ENCODE peak calls at places on chromosomes 6 and 20, in four cellular contexts. L is ovary, D is caudate nucleus, R is SJCRH30. U is an unnamed sample.

GRCh38 chr6:389622-390021 is 1.9 kb upstream of the IRF4 start:
- DNase-seq in L (no peak), D (no peak), R (no peak), U (no peak)

GRCh38 chr20:14832630-14833029 is 495.2 kb upstream of the FLRT3 start:
- DNase-seq in L (no peak), D (no peak), R (no peak), U (no peak)

GRCh38 chr20:62308102-62308822 is 5.5 kb downstream of the ADRM1 start:
- DNase-seq in L (no peak), D (no peak), R (no peak), U (peak)

GRCh38 chr20:12173333-12173732 is 255.6 kb downstream of the BTBD3 start:
- DNase-seq in L (no peak), D (no peak), R (no peak), U (no peak)

GRCh38 chr6:82040405-82041221 is 206.9 kb downstream of the IBTK start:
- DNase-seq in L (peak), D (no peak), R (peak), U (no peak)

GRCh38 chr6:169869301-169869700 is 117.9 kb downstream of the ERMARD start:
- DNase-seq in L (no peak), D (no peak), R (no peak), U (no peak)

GRCh38 chr6:3612341-3613041 is 139.0 kb downstream of the PXDC1 start:
- DNase-seq in L (no peak), D (no peak), R (peak), U (no peak)

GRCh38 chr20:36607586-36608387 is 2.2 kb downstream of the RAB5IF start:
- DNase-seq in L (no peak), D (no peak), R (no peak), U (no peak)

GRCh38 chr20:49727894-49728885 is 14.5 kb upstream of the B4GALT5 start:
- DNase-seq in L (no peak), D (no peak), R (no peak), U (no peak)

GRCh38 chr6:105515054-105515453 is 112.2 kb upstream of the PREP start:
- DNase-seq in L (no peak), D (no peak), R (no peak), U (no peak)

GRCh38 chr6:46949662-46950280 is 28.0 kb upstream of the ADGRF5 start:
- DNase-seq in L (no peak), D (no peak), R (no peak), U (peak)

GRCh38 chr6:145690969-145691368 is 44.4 kb downstream of the EPM2A start:
- DNase-seq in L (no peak), D (no peak), R (no peak), U (no peak)

GRCh38 chr6:73803562-73804221 is 107.7 kb downstream of the CD109 start:
- DNase-seq in L (no peak), D (no peak), R (peak), U (peak)

GRCh38 chr20:36571564-36572504 is 1.6 kb upstream of the TGIF2 start:
- DNase-seq in L (no peak), D (no peak), R (no peak), U (no peak)

GRCh38 chr6:29834564-29835436 is 7.2 kb downstream of the HLA-G start:
- DNase-seq in L (no peak), D (no peak), R (peak), U (peak)

GRCh38 chr6:89375427-89375868 is 22.9 kb upstream of the UBE2J1 start:
- DNase-seq in L (no peak), D (no peak), R (peak), U (no peak)

GRCh38 chr20:48791666-48792071 is 36.1 kb downstream of the PREX1 start:
- DNase-seq in L (no peak), D (no peak), R (no peak), U (peak)

GRCh38 chr6:150123645-150124044 is 19.2 kb upstream of the PPP1R14C start:
- DNase-seq in L (no peak), D (no peak), R (no peak), U (no peak)

GRCh38 chr6:72324591-72324990 is 297.3 kb upstream of the KCNQ5 start:
- DNase-seq in L (no peak), D (no peak), R (no peak), U (no peak)

GRCh38 chr6:156955494-156956183 is 178.5 kb downstream of the ARID1B start:
- DNase-seq in L (no peak), D (no peak), R (no peak), U (peak)

GRCh38 chr20:48064929-48065328 is 279.6 kb upstream of the SULF2 start:
- DNase-seq in L (no peak), D (no peak), R (no peak), U (no peak)

GRCh38 chr20:21521596-21522478 is 8.0 kb upstream of the NKX2-2 start:
- DNase-seq in L (no peak), D (no peak), R (no peak), U (no peak)

GRCh38 chr6:147033267-147033666 is 170.9 kb upstream of the STXBP5 start:
- DNase-seq in L (no peak), D (no peak), R (peak), U (no peak)

GRCh38 chr6:40819182-40819834 is 219.7 kb downstream of the UNC5CL start:
- DNase-seq in L (no peak), D (no peak), R (no peak), U (no peak)

GRCh38 chr6:107292570-107293285 is 166.6 kb downstream of the PDSS2 start:
- DNase-seq in L (no peak), D (no peak), R (no peak), U (no peak)

GRCh38 chr6:85089255-85089654 is 324.9 kb upstream of the TBX18 start:
- DNase-seq in L (no peak), D (no peak), R (no peak), U (no peak)

GRCh38 chr6:17565399-17565798 is 34.7 kb upstream of the FAM8A1 start:
- DNase-seq in L (no peak), D (no peak), R (no peak), U (no peak)
- H3K27ac ChIP-seq in L (no peak), D (no peak), R (no peak), U (no peak)

GRCh38 chr6:35473849-35474128 is 5.6 kb downstream of the RPL10A start:
- DNase-seq in L (no peak), D (no peak), R (no peak), U (no peak)
- H3K27ac ChIP-seq in L (no peak), D (no peak), R (no peak), U (no peak)

GRCh38 chr20:32474009-32474716 is 111.0 kb downstream of the NOL4L start:
- DNase-seq in L (peak), D (no peak), R (peak), U (no peak)
- H3K27ac ChIP-seq in L (peak), D (peak), R (peak), U (peak)

GRCh38 chr6:6966569-6966968 is 141.2 kb upstream of the RREB1 start:
- DNase-seq in L (no peak), D (no peak), R (no peak), U (no peak)

GRCh38 chr6:6969761-6970223 is 138.0 kb upstream of the RREB1 start:
- DNase-seq in L (no peak), D (no peak), R (no peak), U (no peak)

GRCh38 chr6:6970851-6971250 is 136.9 kb upstream of the RREB1 start:
- DNase-seq in L (no peak), D (no peak), R (no peak), U (no peak)

GRCh38 chr6:6968357-6968730 is 139.4 kb upstream of the RREB1 start:
- DNase-seq in L (no peak), D (no peak), R (no peak), U (no peak)

GRCh38 chr6:6968731-6969552 is 138.8 kb upstream of the RREB1 start:
- DNase-seq in L (no peak), D (no peak), R (no peak), U (no peak)
- H3K27ac ChIP-seq in L (no peak), D (no peak), R (no peak), U (no peak)

U was measured in right cardiac atrium.